ENCODE peak calls at places on chromosome 9, in seven cellular contexts. A is transverse colon, T is H1, W is HCT116, R is sigmoid colon, U is A549, F is uterus. X is an unnamed sample.
A peak's percentile ranks its signal among the peaks of the same experiment; 100 is the strongest.

GRCh38 chr9:10876333-10876732 is 263.5 kb upstream of the PTPRD start:
- DNase-seq in W (no peak), F (no peak), U (no peak), R (no peak), A (no peak), T (no peak), X (no peak)

GRCh38 chr9:137298983-137299521 is 3.0 kb downstream of the NRARP start:
- DNase-seq in T (no peak), A (peak; percentile 45), W (no peak), U (no peak), R (no peak), F (no peak), X (no peak)

GRCh38 chr9:121259935-121260334 is 8.0 kb upstream of the GSN start:
- DNase-seq in A (no peak), R (no peak), F (no peak), T (no peak), W (no peak), U (no peak), X (no peak)

GRCh38 chr9:137621131-137621757 is 2.4 kb downstream of the EHMT1 start:
- DNase-seq in W (no peak), T (no peak), A (no peak), R (no peak), U (no peak), F (no peak), X (no peak)

GRCh38 chr9:101536938-101537337 is 3.3 kb downstream of the RNF20 start:
- DNase-seq in F (no peak), R (no peak), W (no peak), T (no peak), U (no peak), A (no peak), X (no peak)

GRCh38 chr9:134058716-134059115 is 9.1 kb downstream of the BRD3 start:
- DNase-seq in F (no peak), W (no peak), U (no peak), A (no peak), R (peak; percentile 34), T (no peak), X (peak; percentile 16)

GRCh38 chr9:35617548-35617947 is 665 bp downstream of the CD72 start:
- DNase-seq in T (no peak), W (no peak), A (no peak), F (no peak), R (no peak), U (no peak), X (no peak)

GRCh38 chr9:16342621-16343020 is 527.8 kb downstream of the BNC2 start:
- DNase-seq in T (no peak), F (no peak), U (no peak), A (no peak), R (no peak), W (no peak), X (no peak)

GRCh38 chr9:90065001-90065400 is 460.2 kb downstream of the GADD45G start:
- DNase-seq in R (no peak), W (no peak), T (no peak), A (no peak), F (no peak), U (no peak), X (no peak)

GRCh38 chr9:129604766-129605163 is 16.1 kb downstream of the C9orf50 start:
- DNase-seq in F (no peak), W (no peak), R (no peak), U (no peak), T (no peak), A (no peak), X (no peak)

GRCh38 chr9:23537192-23538059 is 288.6 kb downstream of the ELAVL2 start:
- DNase-seq in R (no peak), T (no peak), F (no peak), A (no peak), U (no peak), W (no peak), X (no peak)

GRCh38 chr9:98867434-98868168 is 60.1 kb downstream of the GALNT12 start:
- DNase-seq in T (no peak), F (peak; percentile 83), U (no peak), R (peak; percentile 93), A (peak; percentile 54), W (no peak), X (no peak)

GRCh38 chr9:2991292-2991691 is 147.4 kb upstream of the PUM3 start:
- DNase-seq in F (no peak), W (no peak), R (no peak), U (no peak), T (no peak), A (no peak), X (no peak)

GRCh38 chr9:129949821-129950220 is 93.2 kb downstream of the FNBP1 start:
- DNase-seq in U (no peak), A (no peak), R (no peak), W (no peak), F (no peak), T (no peak), X (no peak)

GRCh38 chr9:75088646-75089368 is 493 bp downstream of the OSTF1 start:
- DNase-seq in A (peak; percentile 71), T (no peak), F (peak; percentile 55), W (no peak), U (peak; percentile 49), R (peak; percentile 81), X (peak; percentile 26)

GRCh38 chr9:126956929-126957686 is 42.5 kb downstream of the RALGPS1 start:
- DNase-seq in F (no peak), W (peak; percentile 35), A (no peak), T (no peak), R (no peak), U (peak; percentile 17), X (no peak)

GRCh38 chr9:73239868-73240267 is 88.2 kb downstream of the ANXA1 start:
- DNase-seq in F (no peak), R (no peak), U (peak; percentile 3), T (no peak), A (no peak), W (no peak), X (no peak)

DNA sequence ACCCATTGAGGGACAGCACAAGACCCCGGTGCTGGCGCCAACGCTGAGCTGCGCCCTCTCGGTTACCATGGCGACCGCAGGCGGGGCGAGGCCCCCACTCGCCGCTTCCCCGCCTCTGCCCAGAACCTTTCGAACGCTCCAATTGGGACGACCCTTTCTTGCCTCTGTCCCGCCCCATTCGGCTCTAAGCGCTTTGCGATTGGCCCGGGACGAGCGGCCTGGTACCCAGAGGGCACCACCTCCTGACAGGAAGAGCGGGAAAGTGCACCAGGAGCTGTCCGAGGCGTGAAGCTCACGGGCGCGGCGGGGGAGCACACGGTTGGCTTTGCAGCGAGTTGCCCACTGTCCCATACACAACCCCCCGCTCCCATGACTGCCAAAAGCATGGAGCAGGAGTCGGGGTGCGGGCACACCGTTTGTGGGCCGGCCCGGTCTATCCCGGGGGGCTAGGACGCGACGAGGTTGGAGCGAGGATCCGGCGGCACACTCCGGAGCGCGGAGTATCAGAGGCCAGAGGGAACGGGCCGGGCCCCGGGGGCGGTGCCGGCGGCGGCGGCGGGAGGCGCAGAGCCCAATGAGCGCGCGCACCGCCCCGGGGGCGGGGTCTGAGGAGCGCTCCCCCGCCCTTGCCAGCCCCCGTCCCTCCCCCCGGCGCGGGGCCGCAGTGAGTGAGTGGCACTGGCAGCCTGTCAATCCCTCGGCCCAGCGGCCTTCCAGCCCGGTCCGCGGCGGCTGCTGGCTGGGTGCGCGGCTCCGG is 978 bp upstream of the PBX3 start:
- DNase-seq in F (peak; percentile 90), U (peak; percentile 94), W (peak; percentile 91), A (peak; percentile 96), R (peak; percentile 96), T (peak; percentile 94), X (peak; percentile 85)
- TF ChIP-seq POLR2A in F (peak; percentile 66), U (peak; percentile 58), W (no peak), A (no peak), R (no peak), T (no peak), X (peak; percentile 54)

DNA sequence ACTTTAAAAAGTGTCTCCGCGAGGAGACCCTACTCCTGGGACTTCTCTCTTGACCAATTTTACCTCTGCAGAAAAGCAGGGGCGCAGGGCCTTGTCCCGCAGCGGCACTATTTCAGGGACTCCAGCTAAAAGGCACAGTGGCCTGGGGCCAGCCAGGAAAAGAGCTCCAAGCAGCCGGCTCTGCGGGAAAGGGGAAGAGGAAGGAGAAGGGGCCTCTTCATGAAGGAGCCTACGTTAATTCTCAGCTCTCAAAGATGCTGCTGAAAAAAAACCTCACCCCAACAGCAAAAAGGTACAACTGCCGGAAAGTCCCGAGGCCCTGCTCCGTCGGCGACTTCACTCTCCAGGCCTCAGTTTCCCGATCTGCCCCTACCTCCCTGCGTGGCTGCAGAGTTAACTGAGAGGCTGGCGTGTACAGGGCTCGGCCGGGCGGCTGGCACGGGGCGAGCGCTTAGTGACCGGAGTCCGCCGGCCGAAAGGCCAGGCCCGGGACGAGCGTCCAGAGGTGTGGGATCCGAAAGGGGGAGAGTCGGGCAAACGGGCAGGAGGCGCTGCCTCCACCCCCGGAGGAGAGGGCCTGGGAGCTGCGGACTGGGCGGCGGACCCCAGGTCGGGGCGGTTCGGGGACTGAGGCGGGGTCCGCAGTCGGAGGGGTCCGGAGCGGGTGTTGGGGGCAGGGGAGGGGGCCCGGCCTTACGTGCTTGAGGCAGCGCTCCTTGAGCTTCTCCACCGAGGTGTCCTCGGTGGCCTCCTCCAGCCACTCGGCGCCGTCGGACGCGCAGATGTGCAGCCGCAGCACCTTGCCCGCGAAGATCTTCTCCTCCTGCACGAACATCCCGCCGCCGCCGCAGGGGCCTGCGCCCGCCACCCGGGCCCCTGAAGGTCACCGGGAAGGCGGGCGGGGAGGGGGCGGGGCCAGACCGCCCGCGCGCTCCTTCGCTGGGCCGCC is 571 bp downstream of the UBAC1 start:
- DNase-seq in A (peak; percentile 21), T (no peak), W (no peak), F (peak; percentile 31), U (peak; percentile 52), R (no peak), X (no peak)
- TF ChIP-seq POLR2A in A (peak; percentile 64), T (no peak), W (no peak), F (no peak), U (peak; percentile 49), R (no peak), X (no peak)

GRCh38 chr9:6640268-6641072 is 5.1 kb downstream of the GLDC start:
- DNase-seq in T (no peak), W (no peak), F (no peak), U (no peak), R (peak; percentile 46), A (no peak), X (no peak)
- TF ChIP-seq POLR2A in T (no peak), W (no peak), F (no peak), U (no peak), R (no peak), A (no peak), X (no peak)

DNA sequence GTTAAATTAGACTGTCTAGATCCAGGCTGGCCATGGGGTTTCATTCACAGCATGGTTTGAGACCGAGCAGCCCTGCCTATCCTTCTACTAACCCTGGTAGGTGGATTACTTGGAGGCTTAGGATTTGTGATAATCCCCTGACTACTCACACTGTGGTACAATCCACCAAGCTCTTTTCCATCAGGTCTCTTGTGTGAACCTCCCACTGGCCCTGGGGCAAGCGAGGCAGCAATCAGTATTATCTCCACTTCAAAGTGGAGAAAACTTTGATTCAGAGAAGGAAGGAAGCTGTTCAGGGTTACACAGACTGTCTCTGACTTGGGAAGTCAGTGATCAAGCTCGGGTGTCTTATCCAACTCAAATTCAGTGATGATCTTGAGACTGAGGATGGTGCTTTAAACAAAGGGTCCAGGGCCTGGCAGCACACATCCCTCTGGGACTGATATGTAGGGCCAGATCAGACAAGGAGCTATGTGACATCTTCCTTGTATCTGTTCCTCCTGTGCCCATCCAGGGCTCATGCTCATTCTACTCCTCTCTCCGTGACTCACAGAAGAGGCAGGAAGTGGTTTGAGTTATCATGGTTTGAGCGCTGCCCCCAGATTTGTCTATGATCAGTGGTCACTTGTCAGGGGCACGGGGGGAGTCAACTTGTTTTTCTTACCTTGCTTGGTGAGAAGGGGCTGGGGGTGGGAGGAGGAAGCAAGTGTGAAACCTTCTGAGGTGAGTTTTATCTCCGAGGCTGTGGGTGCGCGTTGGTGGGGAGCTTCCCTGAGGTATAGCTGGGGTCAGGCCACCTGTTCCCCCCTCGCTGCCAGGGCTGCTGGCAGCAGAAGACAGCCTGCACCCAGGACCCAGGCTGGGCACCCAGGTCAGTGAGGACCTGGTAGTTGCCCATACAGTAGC is 48.6 kb downstream of the RGS3 start:
- DNase-seq in T (no peak), R (no peak), F (no peak), U (no peak), A (peak; percentile 35), W (no peak), X (no peak)
- TF ChIP-seq POLR2A in T (no peak), R (no peak), F (no peak), U (no peak), A (no peak), W (no peak), X (peak; percentile 64)